ENCODE peak calls at places on chromosome 16, in five cellular contexts. I is A673, U is SJSA1, Q is BE2C, S is thoracic aorta. H is an unnamed sample. For H3K9me3, the result is how much of the 10 kb centered on the place peaks cover.

GRCh38 chr16:72104905-72105304 is 11.3 kb downstream of the DHX38 start:
- DNase-seq in I (no peak), S (no peak), Q (no peak), U (peak), H (no peak)

GRCh38 chr16:75801307-75801706 is 75.0 kb upstream of the CPHXL start:
- DNase-seq in I (no peak), S (no peak), Q (no peak), U (no peak), H (no peak)

GRCh38 chr16:54287018-54287757 is 601 bp upstream of the IRX3 start:
- DNase-seq in I (no peak), Q (no peak), S (no peak), U (no peak), H (peak)

GRCh38 chr16:1088295-1089170 is 7.5 kb downstream of the C1QTNF8 start:
- DNase-seq in S (no peak), U (no peak), Q (no peak), I (no peak), H (no peak)

GRCh38 chr16:53061701-53062159 is 6.9 kb downstream of the CHD9 start:
- DNase-seq in S (no peak), Q (no peak), I (no peak), U (no peak), H (no peak)

GRCh38 chr16:79601092-79601977 is 798 bp upstream of the MAF start:
- DNase-seq in S (no peak), I (no peak), Q (no peak), U (peak), H (no peak)

GRCh38 chr16:87254271-87254670 is 62.9 kb downstream of the C16orf95 start:
- DNase-seq in I (no peak), U (no peak), S (no peak), Q (no peak), H (no peak)

GRCh38 chr16:10181196-10182162 is 749 bp downstream of the GRIN2A start:
- DNase-seq in Q (peak), I (peak), U (no peak), S (no peak), H (peak)

GRCh38 chr16:28473714-28474265 is 1.7 kb upstream of the NPIPB7 start:
- DNase-seq in Q (no peak), S (no peak), U (no peak), I (no peak), H (no peak)

GRCh38 chr16:53773150-53773846 is 69.3 kb downstream of the FTO start:
- DNase-seq in S (no peak), I (peak), Q (peak), U (peak), H (no peak)

GRCh38 chr16:17177968-17178880 is 292.5 kb downstream of the XYLT1 start:
- DNase-seq in I (no peak), Q (no peak), S (no peak), U (no peak), H (no peak)

GRCh38 chr16:58485184-58485887 is 14.6 kb upstream of the NDRG4 start:
- DNase-seq in Q (no peak), S (no peak), U (no peak), I (no peak), H (no peak)

GRCh38 chr16:61564741-61565140 is 471.5 kb downstream of the CDH8 start:
- DNase-seq in I (no peak), S (no peak), Q (no peak), U (no peak), H (no peak)

GRCh38 chr16:83966153-83966696 is 1.8 kb upstream of the NECAB2 start:
- DNase-seq in S (no peak), Q (no peak), U (no peak), I (no peak), H (no peak)

GRCh38 chr16:22336581-22336980 is 37.8 kb downstream of the CDR2 start:
- DNase-seq in I (no peak), S (no peak), Q (no peak), U (no peak), H (no peak)

GRCh38 chr16:85126383-85126730 is 14.1 kb upstream of the CIBAR2 start:
- DNase-seq in U (no peak), S (no peak), I (peak), Q (no peak), H (no peak)

GRCh38 chr16:81510016-81510415 is 65.4 kb downstream of the CMIP start:
- DNase-seq in U (no peak), I (no peak), S (no peak), Q (no peak), H (no peak)

GRCh38 chr16:14013571-14014283 is 57.4 kb upstream of the MRTFB start:
- DNase-seq in U (no peak), S (peak), Q (peak), I (peak), H (no peak)

GRCh38 chr16:56551796-56552738 is 12.8 kb upstream of the MT4 start:
- DNase-seq in Q (no peak), I (no peak), S (no peak), U (no peak), H (no peak)

GRCh38 chr16:31475949-31476304 is 4.0 kb downstream of the TGFB1I1 start:
- DNase-seq in I (no peak), S (no peak), U (no peak), Q (no peak), H (no peak)

GRCh38 chr16:64398795-64399194 is 723.1 kb downstream of the CDH11 start:
- DNase-seq in U (no peak), S (no peak), I (no peak), Q (no peak), H (no peak)

GRCh38 chr16:28491080-28491969 is 549 bp downstream of the CLN3 start:
- DNase-seq in U (no peak), S (no peak), Q (peak), I (peak), H (no peak)

GRCh38 chr16:8634991-8635736 is 13.7 kb downstream of the METTL22 start:
- DNase-seq in Q (peak), S (no peak), I (peak), U (no peak), H (no peak)

GRCh38 chr16:2003827-2004641 is 5.6 kb downstream of the ZNF598 start:
- DNase-seq in U (peak), S (no peak), Q (peak), I (peak), H (peak)

GRCh38 chr16:55527885-55528284 is 19.0 kb downstream of the LPCAT2 start:
- DNase-seq in I (no peak), S (no peak), Q (no peak), U (no peak), H (no peak)

GRCh38 chr16:86924537-86924936 is 346.2 kb downstream of the FOXL1 start:
- DNase-seq in I (no peak), Q (no peak), U (peak), S (no peak), H (no peak)

GRCh38 chr16:24523569-24523968 is 15.8 kb upstream of the RBBP6 start:
- DNase-seq in U (no peak), Q (peak), S (no peak), I (no peak), H (no peak)

GRCh38 chr16:89785523-89786155 is 30.8 kb downstream of the FANCA start:
- DNase-seq in Q (no peak), I (no peak), S (no peak), U (no peak), H (no peak)

GRCh38 chr16:11094075-11094593 is 149.8 kb downstream of the CLEC16A start:
- DNase-seq in I (no peak), Q (no peak), S (no peak), U (no peak), H (peak)

GRCh38 chr16:84680843-84681629 is 18.8 kb upstream of the USP10 start:
- DNase-seq in Q (no peak), S (no peak), U (no peak), I (no peak), H (no peak)

GRCh38 chr16:69311533-69312388 is 611 bp downstream of the VPS4A start:
- DNase-seq in Q (peak), I (peak), S (no peak), U (no peak), H (no peak)

GRCh38 chr16:50153648-50154368 is 702 bp downstream of the TENT4B start:
- DNase-seq in U (peak), Q (peak), S (no peak), I (no peak), H (no peak)

GRCh38 chr16:76345093-76345735 is 68.0 kb downstream of the CNTNAP4 start:
- DNase-seq in U (no peak), I (no peak), Q (peak), S (no peak), H (no peak)

GRCh38 chr16:354971-355441 is 2.5 kb upstream of the AXIN1 start:
- DNase-seq in S (no peak), Q (no peak), I (no peak), U (no peak), H (no peak)

DNA sequence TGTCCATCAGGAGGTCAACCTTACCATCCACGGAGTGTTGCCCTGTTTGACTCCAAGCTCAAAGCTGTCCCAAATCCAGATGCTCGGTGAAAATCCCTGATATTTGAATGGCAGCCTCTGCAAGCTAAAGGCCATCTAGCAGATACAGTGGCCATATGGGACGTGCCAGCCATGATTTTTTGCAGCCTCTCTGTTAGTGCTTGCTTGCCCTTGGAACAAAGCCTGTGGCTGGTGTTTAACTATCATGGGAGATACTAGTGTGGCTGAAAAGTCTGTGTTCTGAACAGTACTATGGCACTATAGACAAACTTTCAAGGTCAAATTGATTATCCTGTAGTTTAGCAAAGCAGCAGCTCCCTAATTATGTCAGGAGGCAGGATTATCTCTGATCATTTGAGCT is 214.3 kb downstream of the CDH13 start:
- DNase-seq in S (no peak), Q (no peak), I (no peak), U (no peak), H (no peak)
- H3K9me3 ChIP-seq in S (under half), Q (under half), I (under half), U (under half), H (under half)

DNA sequence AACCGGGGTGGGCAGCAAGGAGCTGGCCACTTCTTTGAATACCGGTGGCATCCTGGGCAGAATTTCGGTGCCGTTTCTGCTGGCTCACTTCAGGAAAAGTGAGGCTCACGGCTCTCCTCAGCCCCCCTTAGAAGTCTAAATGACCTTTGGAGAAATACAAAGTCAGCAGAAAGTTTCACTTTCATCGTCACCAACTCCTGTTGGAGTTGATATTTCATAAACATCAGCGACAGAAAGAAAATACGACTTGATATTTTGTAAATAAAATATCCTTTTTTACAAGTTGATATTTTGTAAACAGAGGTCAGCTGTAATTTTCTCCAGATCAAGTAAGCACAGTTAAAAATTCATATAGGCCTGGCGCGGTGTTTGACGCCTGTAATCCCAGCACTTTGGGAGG is 781 bp downstream of the ZNF75A start:
- DNase-seq in U (no peak), I (no peak), S (no peak), Q (no peak), H (no peak)
- H3K9me3 ChIP-seq in U (under half), I (half or more), S (half or more), Q (under half), H (under half)

GRCh38 chr16:3408561-3409197 is 7.7 kb downstream of the ZNF174 start:
- DNase-seq in U (no peak), S (no peak), Q (no peak), I (no peak), H (no peak)
- H3K9me3 ChIP-seq in U (under half), S (half or more), Q (under half), I (half or more), H (under half)

GRCh38 chr16:3383045-3383448 is 17.8 kb downstream of the ZSCAN32 start:
- DNase-seq in S (no peak), Q (no peak), I (no peak), U (no peak), H (no peak)
- H3K9me3 ChIP-seq in S (half or more), Q (under half), I (half or more), U (half or more), H (under half)

DNA sequence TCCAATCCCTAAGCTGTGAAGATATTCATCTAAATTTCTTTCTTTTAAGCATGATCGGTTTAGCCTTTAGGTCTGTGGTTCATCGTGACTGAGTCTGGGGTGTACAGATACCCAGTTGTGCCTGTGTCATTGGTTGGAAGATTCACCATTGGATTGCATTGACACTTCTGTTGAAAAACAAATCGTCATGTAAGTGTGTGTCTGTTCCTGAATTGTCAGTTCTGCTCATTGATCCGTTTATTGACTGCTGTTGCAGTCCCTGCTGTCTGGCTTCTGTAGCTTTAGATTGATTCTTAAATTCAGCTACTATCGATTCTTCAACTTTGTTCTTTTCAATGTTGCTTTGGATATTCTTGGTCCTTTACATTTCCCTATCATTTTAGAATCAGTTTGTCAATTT is 21.0 kb upstream of the ZNF469 start:
- DNase-seq in U (no peak), Q (no peak), I (no peak), S (no peak), H (no peak)
- H3K9me3 ChIP-seq in U (under half), Q (under half), I (under half), S (under half), H (under half)

H was measured in HCT116.